ENCODE peak calls at places on chromosomes 4 and X, in seven cellular contexts. X is brain microvascular endothelial cell, U is SK-N-SH, S is heart left ventricle, E is breast epithelium, F is HCT116, G is tibial artery. V is an unnamed sample. For H3K27me3, the result is how much of the 10 kb centered on the place peaks cover.

GRCh38 chrX:15170927-15171326 is 99.0 kb downstream of the ASB9 start:
- DNase-seq in X (no peak), U (no peak), S (no peak), E (no peak), F (no peak), G (no peak), V (no peak)

GRCh38 chr4:5708829-5709680 is 696 bp upstream of the EVC2 start:
- DNase-seq in X (no peak), U (no peak), S (no peak), E (no peak), F (no peak), G (no peak), V (peak)

GRCh38 chrX:41001327-41001726 is 83.9 kb upstream of the USP9X start:
- DNase-seq in X (no peak), U (no peak), S (no peak), E (no peak), F (no peak), G (no peak), V (no peak)

GRCh38 chrX:18992829-18993228 is 8.9 kb upstream of the PHKA2 start:
- DNase-seq in X (no peak), U (no peak), S (no peak), E (no peak), F (no peak), G (no peak), V (no peak)

GRCh38 chrX:132488819-132489255 is at the start of gene MBNL3:
- DNase-seq in X (no peak), U (peak), S (peak), E (peak), F (no peak), G (peak), V (peak)

GRCh38 chrX:54786972-54787371 is 11.1 kb downstream of the ITIH6 start:
- DNase-seq in X (no peak), U (no peak), S (no peak), E (no peak), F (no peak), G (no peak), V (peak)

GRCh38 chrX:15881498-15881897 is 26.9 kb upstream of the AP1S2 start:
- DNase-seq in X (no peak), U (no peak), S (no peak), E (no peak), F (no peak), G (no peak), V (no peak)

GRCh38 chr4:6662591-6662990 is 22.1 kb downstream of the MRFAP1 start:
- DNase-seq in X (no peak), U (no peak), S (no peak), E (no peak), F (no peak), G (no peak), V (no peak)

GRCh38 chrX:44828008-44828605 is 15.7 kb upstream of the DUSP21 start:
- DNase-seq in X (peak), U (no peak), S (no peak), E (no peak), F (peak), G (no peak), V (no peak)

GRCh38 chr4:156659570-156659969 is 312.0 kb downstream of the PDGFC start:
- DNase-seq in X (no peak), U (no peak), S (no peak), E (no peak), F (no peak), G (no peak), V (no peak)

GRCh38 chrX:32408389-32408788 is 803.0 kb downstream of the DMD start:
- DNase-seq in X (no peak), U (peak), S (no peak), E (no peak), F (no peak), G (no peak), V (peak)

GRCh38 chr4:8739820-8740665 is 131.6 kb downstream of the HMX1 start:
- DNase-seq in X (no peak), U (peak), S (no peak), E (no peak), F (no peak), G (no peak), V (no peak)

DNA sequence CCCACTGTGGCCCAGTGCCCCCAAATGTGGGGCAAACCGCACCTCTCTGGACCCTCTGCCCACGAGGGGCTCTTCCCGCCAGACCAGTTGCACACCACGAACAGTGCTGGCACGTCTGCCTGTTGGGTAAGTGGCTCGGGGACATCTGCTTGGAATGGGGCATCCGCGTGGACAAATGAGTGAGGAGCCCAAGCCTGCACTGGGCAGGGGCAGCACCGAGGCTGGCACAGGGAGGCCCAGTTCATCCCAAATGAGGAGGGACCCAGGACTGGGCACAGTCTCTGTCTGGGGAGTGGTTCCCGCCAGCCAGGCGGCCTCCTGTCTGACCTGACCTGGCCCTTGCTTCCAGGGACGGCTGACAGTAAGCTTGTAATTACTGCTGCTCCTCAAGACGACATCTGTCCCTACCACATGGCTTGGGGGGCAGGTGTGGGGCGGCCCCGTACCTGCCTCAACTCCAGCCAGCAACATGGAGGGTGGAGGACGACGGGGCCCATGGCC is 3.2 kb downstream of the SPON2 start:
- DNase-seq in X (no peak), U (no peak), S (no peak), E (no peak), F (no peak), G (peak), V (peak)
- H3K27me3 ChIP-seq in X (under half), U (under half), S (under half), E (under half), F (under half), G (under half), V (under half)

DNA sequence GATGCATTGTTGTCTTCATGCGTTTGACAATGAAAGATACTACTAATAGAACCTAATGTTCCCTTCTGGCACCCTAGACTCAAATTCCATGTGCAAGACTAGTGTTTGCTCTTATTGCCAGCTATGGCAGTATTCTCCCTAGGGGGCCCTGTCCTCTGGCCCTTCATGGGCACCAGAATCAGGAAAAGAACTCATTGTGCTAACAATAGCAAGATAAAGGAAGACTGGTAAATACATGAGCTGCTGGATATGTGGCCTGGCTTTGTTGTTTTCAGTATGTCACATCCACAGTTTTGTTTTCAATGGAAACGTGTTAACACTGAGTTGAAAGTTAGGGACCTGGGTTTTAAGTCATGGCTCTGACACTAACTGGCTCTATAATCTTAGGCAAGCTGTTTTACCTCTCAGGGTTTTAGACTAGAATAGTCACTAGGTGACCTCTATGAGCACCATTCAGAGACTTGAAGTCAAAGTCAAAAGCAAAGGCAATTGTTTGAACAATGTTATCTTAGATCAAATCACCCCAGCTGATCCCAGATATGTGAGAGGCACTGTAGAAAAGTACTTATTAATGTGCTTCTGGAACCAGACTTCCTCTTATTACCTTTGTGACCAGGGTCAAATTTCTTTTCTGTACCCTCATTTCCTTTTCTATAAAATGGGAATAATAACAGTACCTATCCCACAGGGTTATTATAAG is 253.7 kb upstream of the DIAPH2 start:
- DNase-seq in X (no peak), U (no peak), S (no peak), E (no peak), F (no peak), G (no peak), V (no peak)
- H3K27ac ChIP-seq in X (no peak), U (no peak), S (peak), E (no peak), F (no peak), G (peak), V (no peak)

DNA sequence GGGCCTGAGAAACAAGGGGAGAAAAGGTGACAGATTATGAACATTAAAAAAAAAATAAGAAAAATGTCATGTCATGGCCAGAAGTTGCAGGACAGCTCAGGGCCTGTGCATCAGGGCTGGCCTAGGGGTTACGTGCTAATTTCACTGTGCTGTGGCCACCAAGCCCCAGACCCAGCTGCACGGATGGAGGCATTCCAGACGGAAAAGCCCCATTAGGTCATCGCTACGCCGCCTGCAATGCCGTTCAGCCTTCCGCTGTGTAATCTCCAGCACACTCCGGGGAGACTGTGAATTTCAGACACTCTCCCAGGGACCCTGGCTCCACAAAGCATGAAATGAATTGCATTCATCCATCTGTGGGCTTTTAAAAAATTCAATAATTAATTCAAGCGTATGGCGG is 9.2 kb upstream of the NSG1 start:
- DNase-seq in X (no peak), U (no peak), S (peak), E (no peak), F (no peak), G (no peak), V (no peak)
- H3K27me3 ChIP-seq in X (under half), U (under half), S (under half), E (under half), F (under half), G (under half), V (under half)

DNA sequence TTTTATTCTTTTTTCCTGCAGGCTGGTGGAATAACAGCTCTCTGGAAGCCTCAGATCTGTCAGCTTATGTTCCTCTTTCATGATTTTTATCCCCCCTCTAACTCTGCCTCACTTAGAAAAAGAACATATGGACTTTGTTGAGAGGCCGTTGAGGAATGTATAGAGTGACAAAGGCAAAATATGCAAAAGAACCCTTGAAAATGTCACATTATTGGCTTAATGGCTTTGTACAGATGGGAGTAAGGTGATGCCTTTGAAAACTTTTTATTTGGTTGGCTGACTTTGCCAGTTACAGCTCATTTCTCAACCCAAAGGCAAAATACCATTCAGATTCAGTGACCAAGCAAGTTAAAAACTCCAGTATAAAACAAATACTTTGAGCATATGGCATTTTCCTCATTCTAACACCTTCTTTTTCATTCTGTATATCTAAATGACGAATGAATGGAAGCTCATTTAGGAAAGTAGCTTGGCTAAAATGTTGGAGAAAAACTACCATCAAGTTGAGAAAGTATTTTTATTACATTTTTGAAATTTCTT is 111.0 kb downstream of the RNF150 start:
- DNase-seq in X (no peak), U (no peak), S (no peak), E (no peak), F (no peak), G (no peak), V (no peak)
- H3K27ac ChIP-seq in X (no peak), U (peak), S (peak), E (no peak), F (no peak), G (peak), V (no peak)